ENCODE peak calls at places on chromosomes 16 and 17, in ten cellular contexts. X is tibial nerve; Q is OCI-LY7; E is CD4-positive, alpha-beta T cell; S is HCT116; G is foreskin keratinocyte; W is BE2C; P is mammary epithelial cell; A is omental fat pad; U is GM13977. B is an unnamed sample.

GRCh38 chr17:21210411-21211076 is 3.4 kb downstream of the TMEM11 start:
- DNase-seq in X (no peak), Q (no peak), E (no peak), S (no peak), G (no peak), W (no peak), P (no peak), A (no peak), U (no peak), B (peak; percentile 57)

GRCh38 chr17:79769596-79770520 is 8.1 kb upstream of the CBX2 start:
- DNase-seq in X (no peak), Q (no peak), E (no peak), S (no peak), G (no peak), W (no peak), P (no peak), A (no peak), U (no peak), B (no peak)

GRCh38 chr16:85010931-85011845 is at the start of gene ZDHHC7:
- DNase-seq in X (peak; percentile 76), Q (peak; percentile 91), E (peak; percentile 78), S (peak; percentile 69), G (no peak), W (peak; percentile 90), P (peak; percentile 77), A (peak; percentile 57), U (peak; percentile 96), B (peak; percentile 90)

GRCh38 chr16:64131423-64131822 is 990.4 kb downstream of the CDH11 start:
- DNase-seq in X (no peak), Q (no peak), E (no peak), S (no peak), G (no peak), W (no peak), P (no peak), A (no peak), U (no peak), B (no peak)

GRCh38 chr16:1454561-1454960 is 10.2 kb upstream of the CCDC154 start:
- DNase-seq in X (no peak), Q (no peak), E (no peak), S (no peak), G (no peak), W (peak; percentile 6), P (no peak), A (no peak), U (no peak), B (no peak)

GRCh38 chr17:8253801-8254200 is 4.7 kb downstream of the PFAS start:
- DNase-seq in X (no peak), Q (peak; percentile 18), E (no peak), S (peak; percentile 13), G (no peak), W (peak; percentile 18), P (no peak), A (no peak), U (no peak), B (no peak)

GRCh38 chr17:58327363-58328194 is 1.0 kb downstream of the TSPOAP1 start:
- DNase-seq in X (no peak), Q (peak; percentile 70), E (no peak), S (no peak), G (no peak), W (no peak), P (no peak), A (no peak), U (no peak), B (peak; percentile 79)

GRCh38 chr16:11743308-11744074 is 834 bp upstream of the TXNDC11 start:
- DNase-seq in X (peak; percentile 72), Q (peak; percentile 52), E (peak; percentile 9), S (peak; percentile 50), G (peak; percentile 11), W (no peak), P (peak; percentile 38), A (peak; percentile 52), U (peak; percentile 36), B (no peak)

GRCh38 chr16:88411951-88412576 is 29.3 kb downstream of the ZNF469 start:
- DNase-seq in X (no peak), Q (no peak), E (no peak), S (no peak), G (no peak), W (no peak), P (no peak), A (no peak), U (no peak), B (no peak)

GRCh38 chr17:5870231-5870953 is 199.8 kb upstream of the WSCD1 start:
- DNase-seq in X (no peak), Q (no peak), E (no peak), S (no peak), G (no peak), W (no peak), P (peak; percentile 21), A (no peak), U (no peak), B (no peak)

GRCh38 chr17:56819431-56820145 is 14.1 kb downstream of the C17orf67 start:
- DNase-seq in X (peak; percentile 90), Q (peak; percentile 70), E (peak; percentile 62), S (peak; percentile 85), G (peak; percentile 66), W (peak; percentile 73), P (peak; percentile 74), A (peak; percentile 51), U (peak; percentile 78), B (peak; percentile 94)
- TF ChIP-seq CTCF in X (peak; percentile 77), Q (peak; percentile 83), E (peak; percentile 88), S (peak; percentile 80), G (peak; percentile 87), W (peak; percentile 84), P (peak; percentile 77), A (peak; percentile 55), U (peak; percentile 83), B (peak; percentile 88)

DNA sequence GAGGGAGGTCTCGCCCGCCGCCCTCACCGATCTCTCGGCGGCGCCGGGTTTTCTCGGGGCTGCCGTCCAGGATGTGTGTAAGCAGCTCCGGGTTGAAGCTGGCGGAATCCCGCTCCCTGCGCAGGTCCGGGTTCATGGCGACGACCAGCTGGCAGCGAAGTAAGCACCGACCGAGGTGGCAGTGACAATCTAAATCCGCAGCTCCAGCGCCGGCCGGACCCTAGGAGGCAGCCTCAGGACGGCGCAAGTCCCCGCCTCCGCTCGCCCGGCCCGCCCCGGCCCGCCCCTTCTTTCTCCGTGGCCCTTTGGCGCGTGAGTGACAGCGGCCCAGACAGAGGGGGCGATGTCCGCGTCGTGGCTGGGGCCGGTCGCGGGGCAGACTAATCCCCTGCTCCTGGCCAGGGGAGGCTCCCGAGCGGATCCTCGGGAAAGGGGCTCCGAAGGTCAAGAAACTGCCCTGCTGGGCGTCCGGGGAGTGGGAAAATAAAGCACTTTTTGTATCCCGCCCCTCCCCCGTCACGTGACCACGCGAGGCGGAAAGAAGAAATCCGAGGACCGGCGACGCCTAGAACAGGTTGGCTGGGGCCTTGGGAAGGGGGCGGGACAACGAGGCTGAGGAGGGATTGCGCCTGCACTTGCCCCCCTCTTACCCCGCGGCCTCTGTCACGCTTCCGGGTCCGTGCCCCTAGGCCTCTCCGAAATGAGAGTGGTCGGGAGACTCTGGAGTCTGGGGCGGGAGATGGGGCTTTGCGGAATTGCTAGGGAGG is at the start of the genes ACOX1 and TEN1:
- DNase-seq in X (peak; percentile 98), Q (peak; percentile 99), E (peak; percentile 96), S (peak; percentile 97), G (peak; percentile 94), W (peak; percentile 99), P (peak; percentile 94), A (peak; percentile 95), U (peak; percentile 93), B (peak; percentile 99)
- TF ChIP-seq CTCF in X (peak; percentile 71), Q (peak; percentile 66), E (no peak), S (peak; percentile 21), G (peak; percentile 58), W (peak; percentile 20), P (peak; percentile 37), A (peak; percentile 33), U (peak; percentile 40), B (no peak)

DNA sequence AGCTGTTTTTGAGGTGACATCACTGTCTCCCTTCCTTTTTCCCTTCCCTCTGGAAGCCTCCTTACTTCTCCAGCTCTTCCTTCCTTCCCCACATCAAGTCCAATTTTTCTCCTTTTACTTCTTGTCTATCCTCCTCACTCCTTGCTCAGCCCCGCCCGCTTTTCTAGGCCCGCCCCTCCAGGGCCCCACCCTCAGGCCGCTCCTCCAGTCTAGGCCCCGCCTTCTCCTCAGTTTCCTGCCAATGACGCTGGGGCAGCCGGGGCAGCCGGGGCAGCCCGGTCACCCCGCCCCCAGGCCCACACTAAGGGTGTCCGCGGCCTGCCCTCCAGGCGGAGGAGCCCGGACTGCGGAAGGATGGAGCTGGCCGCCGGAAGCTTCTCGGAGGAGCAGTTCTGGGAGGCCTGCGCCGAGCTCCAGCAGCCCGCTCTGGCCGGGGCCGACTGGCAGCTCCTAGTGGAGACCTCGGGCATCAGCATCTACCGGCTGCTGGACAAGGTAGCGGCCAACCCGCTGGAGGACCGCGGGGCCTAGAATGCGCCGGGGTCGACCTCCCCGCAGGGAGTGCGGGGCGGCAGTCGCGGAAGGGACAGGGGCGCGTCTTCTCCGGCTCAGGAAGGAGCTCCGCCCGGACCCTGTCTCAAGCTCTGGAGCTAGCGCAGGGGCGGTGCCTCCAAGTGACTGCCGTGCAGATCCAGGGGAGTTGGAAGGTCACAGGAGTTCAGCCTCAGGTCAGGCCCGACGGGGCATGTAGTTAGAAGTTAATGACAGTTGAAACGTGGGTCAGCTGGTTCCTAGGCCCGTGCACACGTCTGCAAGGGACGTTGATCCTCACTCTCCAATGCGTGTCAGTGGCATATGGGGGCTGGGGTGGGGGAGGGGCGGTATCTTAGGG is at the start of gene PCTP:
- DNase-seq in X (peak; percentile 94), Q (peak; percentile 83), E (peak; percentile 71), S (peak; percentile 86), G (peak; percentile 80), W (peak; percentile 96), P (peak; percentile 92), A (peak; percentile 83), U (peak; percentile 87), B (peak; percentile 96)
- TF ChIP-seq CTCF in X (peak; percentile 72), Q (peak; percentile 60), E (peak; percentile 49), S (peak; percentile 54), G (peak; percentile 57), W (peak; percentile 42), P (peak; percentile 63), A (no peak), U (peak; percentile 35), B (no peak)

GRCh38 chr17:76281573-76282371 is 16.6 kb downstream of the UBALD2 start:
- DNase-seq in X (no peak), Q (no peak), E (no peak), S (no peak), G (no peak), W (no peak), P (no peak), A (no peak), U (no peak), B (no peak)
- TF ChIP-seq CTCF in X (no peak), Q (no peak), E (no peak), S (no peak), G (no peak), W (no peak), P (no peak), A (no peak), U (no peak), B (no peak)

B was measured in mucosa of descending colon.